ENCODE peak calls at places on chromosomes 16 and 17, in six cellular contexts. X, C, V, J, O and E are unnamed samples. For H3K36me3, the result is how much of the 10 kb centered on the place peaks cover.

GRCh38 chr16:88355389-88356123 is 27.2 kb upstream of the ZNF469 start:
- DNase-seq in X (no peak), C (no peak), V (peak), J (no peak), O (no peak), E (no peak)

GRCh38 chr16:3047387-3047720 is 993 bp downstream of the MMP25 start:
- DNase-seq in X (no peak), C (no peak), V (no peak), J (no peak), O (no peak), E (no peak)

GRCh38 chr16:78980825-78981224 is 619.7 kb downstream of the MAF start:
- DNase-seq in X (no peak), C (no peak), V (no peak), J (no peak), O (no peak), E (no peak)

GRCh38 chr16:28237754-28238357 is 26.1 kb upstream of the XPO6 start:
- DNase-seq in X (no peak), C (no peak), V (no peak), J (no peak), O (no peak), E (no peak)

GRCh38 chr17:45675012-45675411 is 109.1 kb upstream of the CRHR1 start:
- DNase-seq in X (no peak), C (no peak), V (no peak), J (no peak), O (no peak), E (no peak)

GRCh38 chr16:80938035-80938927 is 68.4 kb downstream of the CMC2 start:
- DNase-seq in X (peak), C (peak), V (peak), J (no peak), O (peak), E (no peak)

GRCh38 chr16:78177927-78178326 is 78.5 kb downstream of the WWOX start:
- DNase-seq in X (no peak), C (no peak), V (no peak), J (no peak), O (no peak), E (no peak)

GRCh38 chr17:73532441-73532901 is 111.8 kb downstream of the SDK2 start:
- DNase-seq in X (no peak), C (no peak), V (no peak), J (no peak), O (no peak), E (no peak)

GRCh38 chr16:29699324-29700219 is 20.6 kb downstream of the QPRT start:
- DNase-seq in X (no peak), C (no peak), V (no peak), J (no peak), O (no peak), E (no peak)

GRCh38 chr16:19883296-19883951 is 1.2 kb downstream of the GPRC5B start:
- DNase-seq in X (peak), C (no peak), V (no peak), J (peak), O (no peak), E (no peak)

GRCh38 chr17:46003907-46004748 is 5.1 kb downstream of the STH start:
- DNase-seq in X (peak), C (no peak), V (peak), J (peak), O (no peak), E (no peak)

GRCh38 chr16:73199214-73199613 is 151.3 kb upstream of the ZFHX3 start:
- DNase-seq in X (no peak), C (no peak), V (no peak), J (no peak), O (no peak), E (no peak)

GRCh38 chr17:60138769-60139437 is 10.9 kb upstream of the CA4 start:
- DNase-seq in X (no peak), C (no peak), V (peak), J (no peak), O (no peak), E (no peak)

GRCh38 chr17:16281351-16281750 is 64.3 kb downstream of the PIGL start:
- DNase-seq in X (peak), C (no peak), V (no peak), J (no peak), O (no peak), E (no peak)

GRCh38 chr17:44636562-44636961 is 19.7 kb upstream of the MEIOC start:
- DNase-seq in X (peak), C (no peak), V (no peak), J (no peak), O (no peak), E (no peak)

GRCh38 chr17:1275962-1276736 is 3.3 kb upstream of the TRARG1 start:
- DNase-seq in X (peak), C (peak), V (peak), J (peak), O (peak), E (no peak)

GRCh38 chr17:39777534-39778365 is 40.0 kb downstream of the GRB7 start:
- DNase-seq in X (no peak), C (no peak), V (no peak), J (no peak), O (no peak), E (no peak)

GRCh38 chr17:70658324-70658723 is 489.0 kb downstream of the KCNJ2 start:
- DNase-seq in X (no peak), C (no peak), V (no peak), J (no peak), O (no peak), E (no peak)

GRCh38 chr16:57127037-57127763 is 34.8 kb downstream of the CPNE2 start:
- DNase-seq in X (no peak), C (no peak), V (no peak), J (no peak), O (no peak), E (no peak)

GRCh38 chr17:72060084-72060483 is 60.7 kb upstream of the SOX9 start:
- DNase-seq in X (no peak), C (no peak), V (no peak), J (no peak), O (no peak), E (no peak)

GRCh38 chr17:30920683-30921543 is 832 bp upstream of the ADAP2 start:
- DNase-seq in X (peak), C (no peak), V (no peak), J (no peak), O (no peak), E (no peak)

GRCh38 chr16:89646906-89647305 is 10.6 kb downstream of the CHMP1A start:
- DNase-seq in X (no peak), C (no peak), V (no peak), J (no peak), O (no peak), E (no peak)

GRCh38 chr17:5282639-5283217 is 644 bp downstream of the RABEP1 start:
- DNase-seq in X (no peak), C (no peak), V (no peak), J (no peak), O (peak), E (no peak)

GRCh38 chr16:54546481-54546880 is 259.9 kb upstream of the IRX3 start:
- DNase-seq in X (no peak), C (no peak), V (no peak), J (no peak), O (no peak), E (no peak)

GRCh38 chr16:56732832-56733231 is 2.9 kb downstream of the NUP93 start:
- DNase-seq in X (no peak), C (no peak), V (no peak), J (no peak), O (no peak), E (no peak)

GRCh38 chr17:15894258-15894657 is 50.7 kb upstream of the ADORA2B start:
- DNase-seq in X (no peak), C (no peak), V (no peak), J (no peak), O (no peak), E (no peak)

GRCh38 chr17:49252148-49252682 is 21.6 kb upstream of the PHOSPHO1 start:
- DNase-seq in X (no peak), C (no peak), V (no peak), J (no peak), O (no peak), E (no peak)

GRCh38 chr16:15041260-15042011 is 14.4 kb downstream of the NTAN1 start:
- DNase-seq in X (peak), C (no peak), V (peak), J (peak), O (peak), E (no peak)

GRCh38 chr17:21286066-21286770 is 1.7 kb downstream of the MAP2K3 start:
- DNase-seq in X (peak), C (no peak), V (peak), J (peak), O (peak), E (no peak)

GRCh38 chr17:69434164-69434579 is 19.7 kb downstream of the MAP2K6 start:
- DNase-seq in X (peak), C (no peak), V (no peak), J (no peak), O (no peak), E (no peak)

GRCh38 chr17:39237586-39237985 is 11.8 kb upstream of the STAC2 start:
- DNase-seq in X (no peak), C (no peak), V (no peak), J (no peak), O (peak), E (no peak)

GRCh38 chr16:13873835-13874438 is 46.0 kb upstream of the ERCC4 start:
- DNase-seq in X (peak), C (peak), V (no peak), J (no peak), O (no peak), E (peak)

GRCh38 chr16:56288019-56288418 is 96.7 kb downstream of the GNAO1 start:
- DNase-seq in X (no peak), C (no peak), V (no peak), J (no peak), O (no peak), E (no peak)

GRCh38 chr17:67718325-67718941 is 697 bp downstream of the NOL11 start:
- DNase-seq in X (peak), C (no peak), V (no peak), J (no peak), O (no peak), E (no peak)

GRCh38 chr17:75873587-75874322 is 4.6 kb downstream of the TRIM47 start:
- DNase-seq in X (no peak), C (no peak), V (no peak), J (no peak), O (peak), E (no peak)

GRCh38 chr17:4898351-4898750 is 985 bp upstream of the C17orf107 start:
- DNase-seq in X (no peak), C (no peak), V (no peak), J (no peak), O (no peak), E (no peak)

GRCh38 chr17:1491406-1492248 is 859 bp downstream of the MYO1C start:
- DNase-seq in X (no peak), C (no peak), V (peak), J (peak), O (peak), E (no peak)

GRCh38 chr16:30340621-30341020 is 14.5 kb downstream of the CD2BP2 start:
- DNase-seq in X (no peak), C (no peak), V (no peak), J (no peak), O (peak), E (no peak)

GRCh38 chr17:31111183-31111582 is 16.4 kb downstream of the NF1 start:
- DNase-seq in X (no peak), C (no peak), V (no peak), J (no peak), O (no peak), E (no peak)

GRCh38 chr17:79120259-79120658 is 45.6 kb downstream of the ENGASE start:
- DNase-seq in X (no peak), C (no peak), V (no peak), J (no peak), O (no peak), E (no peak)

GRCh38 chr17:82754297-82755208 is 2.7 kb downstream of the TBCD start:
- DNase-seq in X (no peak), C (peak), V (no peak), J (no peak), O (no peak), E (no peak)
- H3K4me3 ChIP-seq in X (no peak), C (no peak), V (no peak), J (no peak), O (no peak), E (no peak)

DNA sequence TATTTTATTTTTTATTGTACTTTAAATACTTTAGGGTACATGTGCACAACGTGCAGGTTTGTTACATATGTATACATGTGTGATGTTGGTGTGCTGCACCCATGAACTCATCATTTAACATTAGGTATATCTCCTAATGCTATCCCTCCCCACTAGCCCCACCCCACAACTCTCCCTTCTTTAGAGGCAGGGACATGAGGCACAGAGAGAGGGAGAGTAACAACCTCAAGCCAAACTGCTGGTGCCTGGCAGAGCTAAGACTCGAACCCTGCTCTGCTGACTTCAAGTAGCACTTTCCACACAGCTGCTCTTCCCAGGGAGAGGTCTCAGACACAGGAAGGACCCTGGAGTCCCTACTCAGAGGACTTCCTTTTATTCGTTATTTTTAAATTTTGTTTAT is 69.4 kb downstream of the WSB1 start:
- DNase-seq in X (no peak), C (no peak), V (peak), J (no peak), O (no peak), E (no peak)
- H3K36me3 ChIP-seq in X (under half), C (under half), V (under half), J (under half), O (under half), E (under half)

GRCh38 chr16:68920349-68920748 is 77.0 kb downstream of the TANGO6 start:
- DNase-seq in X (no peak), C (no peak), V (no peak), J (no peak), O (no peak), E (no peak)

GRCh38 chr16:68917541-68917940 is 74.2 kb downstream of the TANGO6 start:
- DNase-seq in X (no peak), C (no peak), V (no peak), J (no peak), O (no peak), E (no peak)

GRCh38 chr16:68910051-68910450 is 66.7 kb downstream of the TANGO6 start:
- DNase-seq in X (no peak), C (peak), V (no peak), J (no peak), O (no peak), E (no peak)

DNA sequence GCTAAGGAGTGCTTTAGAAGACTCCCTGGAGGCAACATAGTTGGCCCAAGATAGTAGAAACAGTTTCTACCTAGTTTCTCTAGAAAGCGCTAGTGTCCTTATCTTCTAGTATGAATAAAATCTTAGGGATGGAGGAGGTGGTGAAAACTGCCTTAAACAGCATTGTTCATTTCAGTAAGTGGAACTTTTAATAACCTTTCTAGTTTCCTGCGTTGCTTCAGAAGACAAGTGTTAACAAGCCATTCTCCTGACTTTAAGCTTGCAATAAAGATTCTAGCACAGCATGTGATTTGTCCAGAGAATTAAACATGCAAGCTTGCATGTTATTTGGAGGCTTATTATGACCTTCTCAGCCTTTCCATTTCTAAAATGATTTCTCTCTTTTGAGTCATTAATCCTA is 72.2 kb downstream of the TANGO6 start:
- DNase-seq in X (no peak), C (no peak), V (no peak), J (no peak), O (no peak), E (no peak)
- H3K4me3 ChIP-seq in X (no peak), C (no peak), V (no peak), J (no peak), O (no peak), E (no peak)

GRCh38 chr17:63832014-63832413 is 4.6 kb upstream of the FTSJ3 start:
- DNase-seq in X (no peak), C (no peak), V (no peak), J (no peak), O (no peak), E (no peak)
- H3K36me3 ChIP-seq in X (half or more), C (half or more), V (half or more), J (half or more), O (half or more), E (half or more)

GRCh38 chr17:7838291-7839075 is 4.5 kb downstream of the KDM6B start:
- DNase-seq in X (peak), C (peak), V (peak), J (no peak), O (no peak), E (no peak)

GRCh38 chr17:7835818-7836595 is 2.0 kb downstream of the KDM6B start:
- DNase-seq in X (peak), C (no peak), V (peak), J (peak), O (peak), E (no peak)

GRCh38 chr17:7839199-7839889 is 5.3 kb downstream of the KDM6B start:
- DNase-seq in X (no peak), C (no peak), V (peak), J (no peak), O (no peak), E (no peak)

GRCh38 chr17:7836596-7837374 is 2.8 kb downstream of the KDM6B start:
- DNase-seq in X (peak), C (peak), V (peak), J (peak), O (peak), E (peak)

DNA sequence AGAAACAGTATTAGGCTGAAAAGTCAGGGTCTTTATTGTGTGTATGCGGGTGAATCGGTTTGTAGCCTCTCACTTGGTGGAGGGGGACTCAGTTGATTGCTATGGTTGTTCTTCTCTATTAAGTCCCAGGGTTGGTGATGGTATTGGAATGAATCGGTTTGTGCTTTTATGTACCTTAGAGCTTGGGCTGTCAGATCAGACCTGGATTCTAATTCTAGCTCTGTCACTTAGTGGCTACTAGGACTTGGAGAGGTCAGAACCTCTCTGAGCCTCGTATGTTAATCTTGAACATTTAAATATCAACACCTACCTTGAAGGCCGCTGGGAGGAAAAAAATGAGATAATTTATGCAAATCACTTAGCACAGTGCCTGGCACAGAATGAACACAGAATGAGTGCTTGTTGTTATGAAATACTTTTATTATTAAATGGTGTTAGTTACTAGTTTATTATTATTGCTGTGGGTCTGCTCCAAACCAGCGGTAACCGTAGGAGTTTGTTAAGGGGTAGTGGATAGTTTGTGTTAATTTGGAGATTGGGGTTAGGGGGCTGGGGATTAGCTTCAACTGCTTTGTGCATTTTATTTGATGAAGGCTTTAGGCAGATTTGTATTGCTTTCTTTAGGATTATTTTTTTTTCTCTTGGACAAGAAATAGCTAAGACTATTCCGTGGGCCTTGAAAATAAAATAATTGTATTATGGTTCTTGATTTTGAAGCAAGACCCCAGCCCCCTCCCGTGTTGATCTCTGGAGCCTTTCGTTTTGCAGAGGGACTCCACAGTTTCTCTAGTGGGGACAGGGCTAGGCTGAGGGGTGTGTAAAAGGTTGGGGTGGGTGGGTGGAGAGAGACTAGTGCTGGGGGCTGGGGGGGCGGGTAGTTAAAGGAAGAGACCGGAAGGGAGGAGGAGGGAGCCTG is 3.6 kb downstream of the KDM6B start:
- DNase-seq in X (no peak), C (no peak), V (no peak), J (no peak), O (no peak), E (no peak)
- H3K4me3 ChIP-seq in X (peak), C (peak), V (peak), J (peak), O (peak), E (no peak)

DNA sequence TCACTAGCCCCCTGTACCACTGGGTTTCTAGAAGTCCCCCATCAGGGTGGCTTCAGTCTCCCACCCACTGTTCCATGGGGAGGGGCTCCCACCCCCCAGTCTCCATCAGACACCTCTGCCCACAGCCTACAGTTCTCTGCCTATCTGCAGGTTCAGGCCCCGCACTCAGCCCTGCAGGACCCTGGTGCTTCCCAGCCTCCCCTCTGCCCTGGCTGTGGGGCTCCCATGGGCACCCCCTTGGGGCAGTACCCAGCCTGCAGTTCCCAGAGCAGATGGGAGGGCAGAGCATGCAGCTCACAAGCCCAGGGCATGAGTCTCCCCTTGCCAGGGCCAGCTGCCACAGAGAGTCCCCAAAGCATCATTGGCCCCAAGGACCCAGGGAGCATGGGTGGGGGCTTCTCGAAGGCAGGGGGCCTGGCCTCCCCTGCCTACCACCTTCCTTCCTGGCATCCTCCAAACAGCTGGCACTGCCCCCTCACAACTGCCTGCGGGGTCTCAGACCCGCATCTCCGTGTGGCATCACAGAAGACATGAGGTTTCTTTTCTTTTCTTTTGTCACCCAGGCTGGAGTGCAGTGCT is 2.8 kb upstream of the MRPL28 start:
- DNase-seq in X (no peak), C (no peak), V (peak), J (no peak), O (no peak), E (no peak)
- H3K36me3 ChIP-seq in X (half or more), C (under half), V (half or more), J (half or more), O (half or more), E (half or more)

DNA sequence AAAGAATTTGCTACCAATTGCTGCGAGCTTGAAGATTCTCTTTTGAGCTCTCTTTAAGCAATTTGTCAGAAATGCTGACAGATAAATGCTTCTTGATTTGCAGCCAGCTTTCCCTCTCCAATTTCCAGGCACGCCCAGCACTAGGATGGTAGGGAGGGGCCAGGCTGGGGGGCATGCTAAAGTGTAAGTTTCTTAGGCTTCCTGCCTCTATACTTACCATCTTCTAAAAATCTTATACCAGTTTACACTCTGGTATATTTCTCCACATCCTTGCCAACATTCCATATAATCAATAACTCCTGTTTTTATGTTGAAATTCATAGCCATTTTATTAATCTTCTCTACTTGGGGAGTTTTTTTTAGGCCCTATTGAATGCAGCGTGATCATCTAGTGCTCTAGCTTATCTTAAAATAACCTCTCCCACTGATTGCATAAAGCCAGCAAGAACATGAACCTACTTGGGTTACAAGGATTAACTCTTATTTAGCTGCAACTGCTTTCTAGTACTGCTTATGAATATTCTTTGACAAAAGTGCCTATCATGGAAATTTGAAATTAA is 17.6 kb downstream of the ACSF2 start:
- DNase-seq in X (peak), C (no peak), V (no peak), J (no peak), O (no peak), E (no peak)
- H3K4me3 ChIP-seq in X (no peak), C (no peak), V (no peak), J (no peak), O (no peak), E (no peak)